ENCODE peak calls at places on chromosomes 16 and 17, in ten cellular contexts. One of them, this sample, is unnamed.

GRCh38 chr17:79777166-79777843 is 643 bp upstream of the CBX2 start:
- DNase-seq in mesenchymal stem cell: peak
- DNase-seq in left ventricle myocardium inferior: peak
- DNase-seq in adrenal gland: no peak
- DNase-seq in osteoblast: peak
- DNase-seq in fibroblast of villous mesenchyme: peak
- DNase-seq in psoas muscle: peak
- DNase-seq in neural progenitor cell: peak
- DNase-seq in mucosa of descending colon: no peak
- DNase-seq in neuronal stem cell: peak
- DNase-seq in this sample: no peak

GRCh38 chr16:8758022-8758421 is 39.4 kb downstream of the TMEM186 start:
- DNase-seq in neuronal stem cell: no peak
- DNase-seq in mesenchymal stem cell: no peak
- DNase-seq in mucosa of descending colon: no peak
- DNase-seq in psoas muscle: no peak
- DNase-seq in neural progenitor cell: no peak
- DNase-seq in fibroblast of villous mesenchyme: no peak
- DNase-seq in left ventricle myocardium inferior: no peak
- DNase-seq in adrenal gland: no peak
- DNase-seq in osteoblast: no peak
- DNase-seq in this sample: no peak

GRCh38 chr16:72241930-72242329 is 70.0 kb upstream of the PMFBP1 start:
- DNase-seq in mucosa of descending colon: no peak
- DNase-seq in osteoblast: no peak
- DNase-seq in fibroblast of villous mesenchyme: peak
- DNase-seq in left ventricle myocardium inferior: no peak
- DNase-seq in mesenchymal stem cell: peak
- DNase-seq in psoas muscle: no peak
- DNase-seq in neural progenitor cell: peak
- DNase-seq in neuronal stem cell: peak
- DNase-seq in adrenal gland: peak
- DNase-seq in this sample: peak

GRCh38 chr16:3190949-3191353 is 2.9 kb downstream of the OR1F1 start:
- DNase-seq in mucosa of descending colon: no peak
- DNase-seq in left ventricle myocardium inferior: no peak
- DNase-seq in neuronal stem cell: no peak
- DNase-seq in neural progenitor cell: peak
- DNase-seq in psoas muscle: no peak
- DNase-seq in fibroblast of villous mesenchyme: no peak
- DNase-seq in osteoblast: no peak
- DNase-seq in mesenchymal stem cell: no peak
- DNase-seq in adrenal gland: no peak
- DNase-seq in this sample: peak

GRCh38 chr17:18028684-18029540 is 10.1 kb downstream of the ATPAF2 start:
- DNase-seq in mesenchymal stem cell: no peak
- DNase-seq in neural progenitor cell: no peak
- DNase-seq in adrenal gland: no peak
- DNase-seq in mucosa of descending colon: no peak
- DNase-seq in psoas muscle: no peak
- DNase-seq in fibroblast of villous mesenchyme: no peak
- DNase-seq in left ventricle myocardium inferior: no peak
- DNase-seq in neuronal stem cell: no peak
- DNase-seq in osteoblast: no peak
- DNase-seq in this sample: no peak

GRCh38 chr17:48429638-48430586 is at the start of gene SKAP1:
- DNase-seq in adrenal gland: no peak
- DNase-seq in fibroblast of villous mesenchyme: no peak
- DNase-seq in psoas muscle: no peak
- DNase-seq in osteoblast: no peak
- DNase-seq in mucosa of descending colon: peak
- DNase-seq in neuronal stem cell: no peak
- DNase-seq in neural progenitor cell: peak
- DNase-seq in mesenchymal stem cell: no peak
- DNase-seq in left ventricle myocardium inferior: no peak
- DNase-seq in this sample: no peak

GRCh38 chr16:50065241-50065623 is 538 bp upstream of the HEATR3 start:
- DNase-seq in mesenchymal stem cell: no peak
- DNase-seq in psoas muscle: no peak
- DNase-seq in fibroblast of villous mesenchyme: no peak
- DNase-seq in neuronal stem cell: no peak
- DNase-seq in adrenal gland: no peak
- DNase-seq in neural progenitor cell: no peak
- DNase-seq in mucosa of descending colon: no peak
- DNase-seq in osteoblast: no peak
- DNase-seq in left ventricle myocardium inferior: no peak
- DNase-seq in this sample: no peak

GRCh38 chr17:66652840-66653507 is 181.9 kb upstream of the CACNG5 start:
- DNase-seq in neural progenitor cell: no peak
- DNase-seq in mucosa of descending colon: no peak
- DNase-seq in psoas muscle: no peak
- DNase-seq in mesenchymal stem cell: peak
- DNase-seq in osteoblast: no peak
- DNase-seq in adrenal gland: no peak
- DNase-seq in fibroblast of villous mesenchyme: peak
- DNase-seq in neuronal stem cell: no peak
- DNase-seq in left ventricle myocardium inferior: no peak
- DNase-seq in this sample: peak

GRCh38 chr17:64186171-64187092 is 56.5 kb upstream of the ERN1 start:
- DNase-seq in adrenal gland: peak
- DNase-seq in psoas muscle: no peak
- DNase-seq in left ventricle myocardium inferior: no peak
- DNase-seq in neuronal stem cell: no peak
- DNase-seq in mucosa of descending colon: no peak
- DNase-seq in fibroblast of villous mesenchyme: peak
- DNase-seq in osteoblast: no peak
- DNase-seq in neural progenitor cell: no peak
- DNase-seq in mesenchymal stem cell: no peak
- DNase-seq in this sample: no peak

GRCh38 chr16:4339909-4340308 is 11.2 kb downstream of the PAM16 start:
- DNase-seq in left ventricle myocardium inferior: peak
- DNase-seq in psoas muscle: no peak
- DNase-seq in adrenal gland: peak
- DNase-seq in mesenchymal stem cell: no peak
- DNase-seq in osteoblast: peak
- DNase-seq in mucosa of descending colon: no peak
- DNase-seq in neuronal stem cell: no peak
- DNase-seq in neural progenitor cell: no peak
- DNase-seq in fibroblast of villous mesenchyme: peak
- DNase-seq in this sample: no peak

GRCh38 chr16:66874079-66874775 is 6.1 kb upstream of the PDP2 start:
- DNase-seq in neuronal stem cell: no peak
- DNase-seq in fibroblast of villous mesenchyme: peak
- DNase-seq in psoas muscle: no peak
- DNase-seq in neural progenitor cell: no peak
- DNase-seq in mesenchymal stem cell: peak
- DNase-seq in adrenal gland: no peak
- DNase-seq in osteoblast: no peak
- DNase-seq in mucosa of descending colon: no peak
- DNase-seq in left ventricle myocardium inferior: no peak
- DNase-seq in this sample: no peak

GRCh38 chr16:66872524-66872923 is 7.8 kb upstream of the PDP2 start:
- DNase-seq in neuronal stem cell: no peak
- DNase-seq in left ventricle myocardium inferior: no peak
- DNase-seq in mucosa of descending colon: no peak
- DNase-seq in osteoblast: no peak
- DNase-seq in adrenal gland: no peak
- DNase-seq in fibroblast of villous mesenchyme: peak
- DNase-seq in psoas muscle: no peak
- DNase-seq in mesenchymal stem cell: peak
- DNase-seq in neural progenitor cell: no peak
- DNase-seq in this sample: no peak

GRCh38 chr16:66871840-66872239 is 8.5 kb upstream of the PDP2 start:
- DNase-seq in fibroblast of villous mesenchyme: no peak
- DNase-seq in left ventricle myocardium inferior: no peak
- DNase-seq in osteoblast: no peak
- DNase-seq in mucosa of descending colon: peak
- DNase-seq in neuronal stem cell: no peak
- DNase-seq in adrenal gland: no peak
- DNase-seq in neural progenitor cell: no peak
- DNase-seq in psoas muscle: no peak
- DNase-seq in mesenchymal stem cell: no peak
- DNase-seq in this sample: no peak

GRCh38 chr16:66873685-66874055 is 6.6 kb upstream of the PDP2 start:
- DNase-seq in osteoblast: no peak
- DNase-seq in mesenchymal stem cell: no peak
- DNase-seq in fibroblast of villous mesenchyme: no peak
- DNase-seq in neural progenitor cell: no peak
- DNase-seq in adrenal gland: no peak
- DNase-seq in psoas muscle: no peak
- DNase-seq in left ventricle myocardium inferior: no peak
- DNase-seq in neuronal stem cell: no peak
- DNase-seq in mucosa of descending colon: no peak
- DNase-seq in this sample: no peak

GRCh38 chr16:66872927-66873684 is 7.2 kb upstream of the PDP2 start:
- DNase-seq in mesenchymal stem cell: peak
- DNase-seq in fibroblast of villous mesenchyme: peak
- DNase-seq in neuronal stem cell: peak
- DNase-seq in adrenal gland: peak
- DNase-seq in left ventricle myocardium inferior: peak
- DNase-seq in psoas muscle: peak
- DNase-seq in neural progenitor cell: peak
- DNase-seq in osteoblast: peak
- DNase-seq in mucosa of descending colon: peak
- DNase-seq in this sample: peak
- H3K4me3 ChIP-seq in mesenchymal stem cell: peak
- H3K4me3 ChIP-seq in fibroblast of villous mesenchyme: peak
- H3K4me3 ChIP-seq in neuronal stem cell: peak
- H3K4me3 ChIP-seq in adrenal gland: no peak
- H3K4me3 ChIP-seq in left ventricle myocardium inferior: peak
- H3K4me3 ChIP-seq in psoas muscle: peak
- H3K4me3 ChIP-seq in neural progenitor cell: peak
- H3K4me3 ChIP-seq in osteoblast: peak
- H3K4me3 ChIP-seq in mucosa of descending colon: no peak
- H3K4me3 ChIP-seq in this sample: peak

DNA sequence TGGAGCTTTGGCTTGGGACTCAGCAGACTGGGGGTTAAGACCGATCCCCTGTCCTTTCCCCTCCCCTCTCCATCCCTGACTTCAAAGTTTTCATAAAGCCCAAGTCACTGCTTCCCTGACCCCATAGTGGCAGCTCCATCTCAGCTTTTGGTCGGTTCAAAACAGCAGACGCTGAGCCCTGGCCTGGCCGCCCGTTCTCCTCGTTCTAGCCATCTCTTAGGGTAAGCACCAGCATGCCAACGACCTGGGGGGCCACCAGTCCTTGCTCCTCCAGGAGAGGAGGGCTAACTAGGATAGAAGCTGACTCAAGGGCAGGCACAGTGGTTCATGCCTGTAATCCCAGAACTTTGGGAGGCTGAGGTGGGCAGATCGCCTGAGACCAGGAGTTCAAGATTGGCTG is 1.5 kb upstream of the HIGD1B start:
- DNase-seq in mesenchymal stem cell: no peak
- DNase-seq in fibroblast of villous mesenchyme: no peak
- DNase-seq in osteoblast: no peak
- DNase-seq in neural progenitor cell: no peak
- DNase-seq in neuronal stem cell: no peak
- DNase-seq in psoas muscle: no peak
- DNase-seq in left ventricle myocardium inferior: no peak
- DNase-seq in adrenal gland: no peak
- DNase-seq in mucosa of descending colon: no peak
- DNase-seq in this sample: no peak
- H3K4me3 ChIP-seq in mesenchymal stem cell: no peak
- H3K4me3 ChIP-seq in fibroblast of villous mesenchyme: no peak
- H3K4me3 ChIP-seq in osteoblast: no peak
- H3K4me3 ChIP-seq in neural progenitor cell: no peak
- H3K4me3 ChIP-seq in neuronal stem cell: no peak
- H3K4me3 ChIP-seq in psoas muscle: no peak
- H3K4me3 ChIP-seq in left ventricle myocardium inferior: no peak
- H3K4me3 ChIP-seq in adrenal gland: no peak
- H3K4me3 ChIP-seq in mucosa of descending colon: no peak
- H3K4me3 ChIP-seq in this sample: no peak

DNA sequence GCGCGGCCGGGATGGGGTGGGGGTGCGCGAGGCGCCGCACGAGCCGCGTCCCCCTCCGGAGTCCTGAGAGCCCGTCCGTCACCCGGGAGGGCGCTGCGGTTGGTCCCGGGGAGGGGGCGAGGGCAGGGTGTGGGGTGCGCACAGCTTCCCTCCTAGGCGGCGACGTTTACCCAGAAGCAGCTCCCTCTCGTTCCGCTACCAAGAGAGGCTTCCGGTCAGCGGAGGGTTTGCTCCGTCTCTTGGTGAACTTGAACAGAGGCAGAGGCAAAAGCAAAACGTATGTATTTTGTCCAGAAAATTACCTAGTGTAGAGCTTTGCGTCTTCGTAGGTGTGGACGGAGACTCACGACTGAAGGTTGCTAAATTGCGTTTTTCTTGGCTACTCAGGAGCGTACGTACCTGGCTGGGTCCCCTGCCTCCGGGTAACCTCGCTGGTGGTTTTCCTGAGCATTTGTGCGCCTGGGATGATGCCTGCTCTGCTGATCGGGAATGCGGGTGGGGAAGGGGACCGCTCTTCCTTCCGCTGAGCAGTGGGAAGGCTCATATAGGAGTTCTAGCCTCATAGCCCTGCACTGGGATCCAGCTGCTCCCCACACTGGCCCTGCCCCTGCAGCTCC is 824 bp downstream of the WSCD1 start:
- DNase-seq in fibroblast of villous mesenchyme: no peak
- DNase-seq in mucosa of descending colon: no peak
- DNase-seq in psoas muscle: no peak
- DNase-seq in neural progenitor cell: peak
- DNase-seq in mesenchymal stem cell: peak
- DNase-seq in left ventricle myocardium inferior: no peak
- DNase-seq in neuronal stem cell: no peak
- DNase-seq in osteoblast: peak
- DNase-seq in adrenal gland: peak
- DNase-seq in this sample: no peak
- H3K4me3 ChIP-seq in fibroblast of villous mesenchyme: peak
- H3K4me3 ChIP-seq in mucosa of descending colon: peak
- H3K4me3 ChIP-seq in psoas muscle: peak
- H3K4me3 ChIP-seq in neural progenitor cell: peak
- H3K4me3 ChIP-seq in mesenchymal stem cell: peak
- H3K4me3 ChIP-seq in left ventricle myocardium inferior: peak
- H3K4me3 ChIP-seq in neuronal stem cell: peak
- H3K4me3 ChIP-seq in osteoblast: no peak
- H3K4me3 ChIP-seq in adrenal gland: no peak
- H3K4me3 ChIP-seq in this sample: no peak

DNA sequence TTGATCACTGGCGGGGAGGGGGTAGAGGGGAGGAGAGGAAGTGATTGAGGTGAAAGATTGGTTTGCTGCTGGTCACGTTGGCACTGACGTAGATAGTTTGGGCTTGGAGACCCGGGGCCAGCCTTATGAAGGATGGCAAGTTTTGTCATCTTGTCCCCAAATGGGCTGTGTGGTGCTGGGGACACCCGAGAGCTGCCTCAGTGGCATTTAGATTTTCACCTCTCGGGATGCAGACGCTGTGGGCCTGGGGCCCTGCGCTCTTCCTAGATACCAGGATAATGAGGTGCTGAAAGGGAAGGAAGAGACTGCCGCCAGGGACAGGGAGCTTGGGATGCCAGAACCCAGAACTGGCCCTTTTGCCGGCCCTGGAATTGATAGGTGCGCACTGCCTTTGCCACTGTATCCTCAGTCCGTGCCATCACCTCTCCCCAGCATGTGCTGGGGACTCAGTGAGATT is 1.4 kb upstream of the SOCS3 start:
- DNase-seq in mucosa of descending colon: no peak
- DNase-seq in neural progenitor cell: no peak
- DNase-seq in osteoblast: peak
- DNase-seq in neuronal stem cell: no peak
- DNase-seq in fibroblast of villous mesenchyme: no peak
- DNase-seq in left ventricle myocardium inferior: no peak
- DNase-seq in adrenal gland: no peak
- DNase-seq in psoas muscle: peak
- DNase-seq in mesenchymal stem cell: no peak
- DNase-seq in this sample: no peak
- H3K4me3 ChIP-seq in mucosa of descending colon: no peak
- H3K4me3 ChIP-seq in neural progenitor cell: peak
- H3K4me3 ChIP-seq in osteoblast: no peak
- H3K4me3 ChIP-seq in neuronal stem cell: no peak
- H3K4me3 ChIP-seq in fibroblast of villous mesenchyme: no peak
- H3K4me3 ChIP-seq in left ventricle myocardium inferior: no peak
- H3K4me3 ChIP-seq in adrenal gland: no peak
- H3K4me3 ChIP-seq in psoas muscle: peak
- H3K4me3 ChIP-seq in mesenchymal stem cell: peak
- H3K4me3 ChIP-seq in this sample: no peak